ENCODE peak calls at places on chromosomes 7 and 10, in seven cellular contexts. N is WERI-Rb-1, H is astrocyte of the spinal cord, Q is cardiac muscle cell, T is coronary artery, S is fibroblast of the aortic adventitia, Z is Peyer's patch. P is an unnamed sample.

GRCh38 chr10:12081879-12082560 is 13.3 kb downstream of the DHTKD1 start:
- DNase-seq in H (peak; percentile 59), T (no peak), N (no peak), S (peak; percentile 78), Q (no peak), Z (no peak), P (peak; percentile 71)

GRCh38 chr10:80660736-80661135 is 123.0 kb downstream of the SH2D4B start:
- DNase-seq in N (no peak), Q (no peak), H (no peak), T (no peak), S (no peak), Z (no peak), P (no peak)

GRCh38 chr7:80040335-80040734 is 94.3 kb upstream of the GNAI1 start:
- DNase-seq in S (no peak), Q (no peak), T (no peak), H (no peak), N (no peak), Z (no peak), P (no peak)

GRCh38 chr10:104501864-104502579 is 139.1 kb upstream of the SORCS3 start:
- DNase-seq in Q (no peak), Z (no peak), N (peak; percentile 59), S (no peak), T (no peak), H (no peak), P (no peak)

GRCh38 chr10:1628757-1629156 is 108.6 kb downstream of the ADARB2 start:
- DNase-seq in Q (no peak), Z (no peak), T (no peak), H (no peak), N (no peak), S (no peak), P (no peak)

GRCh38 chr7:79520543-79520942 is 67.1 kb upstream of the MAGI2 start:
- DNase-seq in S (no peak), H (no peak), Z (no peak), N (no peak), Q (no peak), T (no peak), P (no peak)

GRCh38 chr10:71346731-71347130 is 27.7 kb downstream of the SLC29A3 start:
- DNase-seq in N (peak; percentile 97), S (no peak), Q (no peak), T (no peak), H (no peak), Z (no peak), P (no peak)

GRCh38 chr10:17793041-17793440 is 16.1 kb upstream of the MRC1 start:
- DNase-seq in Q (no peak), H (no peak), N (no peak), Z (no peak), T (no peak), S (peak; percentile 31), P (no peak)

GRCh38 chr10:2208106-2208505 is 470.8 kb upstream of the ADARB2 start:
- DNase-seq in Q (no peak), T (no peak), S (no peak), Z (no peak), N (no peak), H (no peak), P (no peak)

GRCh38 chr7:75727881-75728592 is 10.7 kb downstream of the HIP1 start:
- DNase-seq in T (no peak), Q (no peak), N (no peak), S (peak; percentile 13), H (peak; percentile 78), Z (peak; percentile 45), P (peak; percentile 37)

GRCh38 chr10:118499186-118499585 is 96.3 kb downstream of the PRLHR start:
- DNase-seq in Q (no peak), S (no peak), Z (no peak), N (no peak), T (no peak), H (no peak), P (no peak)

GRCh38 chr10:69685802-69686585 is 55.9 kb downstream of the FAM241B start:
- DNase-seq in T (no peak), Z (no peak), N (peak; percentile 47), Q (peak; percentile 48), H (peak; percentile 8), S (no peak), P (peak; percentile 47)

GRCh38 chr10:48467669-48468068 is 137.2 kb downstream of the ARHGAP22 start:
- DNase-seq in N (peak; percentile 53), T (no peak), H (no peak), Q (no peak), Z (peak; percentile 3), S (no peak), P (no peak)

GRCh38 chr10:68284597-68284996 is 47.3 kb upstream of the HNRNPH3 start:
- DNase-seq in H (no peak), T (no peak), N (no peak), Q (no peak), S (no peak), Z (no peak), P (peak; percentile 5)

GRCh38 chr7:90172121-90172520 is 17.9 kb downstream of the STEAP1 start:
- DNase-seq in Z (no peak), N (no peak), H (no peak), S (no peak), T (no peak), Q (no peak), P (no peak)

GRCh38 chr10:132248455-132249231 is 59.1 kb downstream of the STK32C start:
- DNase-seq in S (peak; percentile 4), H (no peak), N (peak; percentile 76), T (no peak), Q (peak; percentile 60), Z (peak; percentile 33), P (peak; percentile 17)

GRCh38 chr7:5690931-5691461 is 90.5 kb downstream of the RNF216 start:
- DNase-seq in S (no peak), Z (no peak), H (peak; percentile 22), N (no peak), T (no peak), Q (no peak), P (no peak)

GRCh38 chr7:11237742-11238141 is 264.1 kb downstream of the PHF14 start:
- DNase-seq in Z (no peak), T (no peak), Q (no peak), H (no peak), S (no peak), N (no peak), P (no peak)

GRCh38 chr7:43004076-43004475 is 71.9 kb downstream of the MRPL32 start:
- DNase-seq in H (peak; percentile 6), T (no peak), Q (no peak), N (no peak), S (no peak), Z (no peak), P (peak; percentile 7)

GRCh38 chr10:6607187-6607586 is 27.1 kb upstream of the PRKCQ start:
- DNase-seq in Q (no peak), N (no peak), H (no peak), T (no peak), S (no peak), Z (no peak), P (no peak)

GRCh38 chr7:150586068-150586777 is 19.0 kb downstream of the GIMAP4 start:
- DNase-seq in T (no peak), S (no peak), Q (no peak), Z (no peak), N (no peak), H (no peak), P (no peak)
- H3K4me3 ChIP-seq in T (no peak overlapping the region), S (no peak overlapping the region), Q (no peak overlapping the region), Z (no peak overlapping the region), N (no peak overlapping the region), H (no peak overlapping the region), P (no peak overlapping the region)

GRCh38 chr7:44246396-44247113 is 45.8 kb downstream of the YKT6 start:
- DNase-seq in Q (no peak), S (no peak), T (no peak), Z (no peak), N (no peak), H (no peak), P (no peak)

GRCh38 chr7:44247868-44248651 is 47.3 kb downstream of the YKT6 start:
- DNase-seq in Z (no peak), S (no peak), H (no peak), T (no peak), N (no peak), Q (no peak), P (no peak)

GRCh38 chr7:44242091-44242490 is 41.3 kb downstream of the YKT6 start:
- DNase-seq in N (no peak), H (no peak), Q (no peak), Z (no peak), S (no peak), T (no peak), P (no peak)

GRCh38 chr7:44240983-44241510 is 40.3 kb downstream of the YKT6 start:
- DNase-seq in N (peak; percentile 87), H (peak; percentile 75), Q (peak; percentile 90), S (peak; percentile 87), T (peak; percentile 85), Z (peak; percentile 50), P (peak; percentile 89)

DNA sequence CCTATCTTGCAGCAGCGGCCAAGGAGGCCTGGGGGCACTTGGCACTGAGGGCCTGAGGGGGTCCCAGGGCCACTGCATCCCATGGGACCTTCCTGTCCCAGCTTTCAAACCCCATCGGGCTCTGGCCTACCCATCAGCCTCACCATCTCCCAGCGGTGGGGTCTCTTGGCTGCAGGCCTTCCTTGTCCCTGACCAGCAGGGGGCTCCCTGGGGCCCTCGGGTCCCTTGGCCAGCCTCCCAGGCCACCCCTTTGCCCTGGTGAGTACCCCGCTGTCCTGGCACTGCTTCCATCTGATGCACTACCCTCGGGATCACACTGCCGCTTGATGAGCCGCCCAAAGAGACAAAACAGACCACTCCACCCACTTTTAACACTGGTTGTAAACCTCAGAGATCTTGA is 43.5 kb downstream of the YKT6 start:
- DNase-seq in Q (peak; percentile 66), S (no peak), Z (no peak), H (no peak), N (peak; percentile 62), T (no peak), P (peak; percentile 13)
- TF ChIP-seq CTCF in Q (peak; percentile 64), S (peak; percentile 49), Z (peak; percentile 22), H (peak; percentile 59), N (peak; percentile 88), T (no peak), P (peak; percentile 63)

GRCh38 chr7:137985897-137986251 is 16.0 kb downstream of the CREB3L2 start:
- DNase-seq in N (no peak), S (no peak), Z (no peak), Q (no peak), T (no peak), H (no peak), P (no peak)
- H3K4me3 ChIP-seq in N (no peak overlapping the region), S (no peak overlapping the region), Z (no peak overlapping the region), Q (no peak overlapping the region), T (no peak overlapping the region), H (no peak overlapping the region), P (no peak overlapping the region)

DNA sequence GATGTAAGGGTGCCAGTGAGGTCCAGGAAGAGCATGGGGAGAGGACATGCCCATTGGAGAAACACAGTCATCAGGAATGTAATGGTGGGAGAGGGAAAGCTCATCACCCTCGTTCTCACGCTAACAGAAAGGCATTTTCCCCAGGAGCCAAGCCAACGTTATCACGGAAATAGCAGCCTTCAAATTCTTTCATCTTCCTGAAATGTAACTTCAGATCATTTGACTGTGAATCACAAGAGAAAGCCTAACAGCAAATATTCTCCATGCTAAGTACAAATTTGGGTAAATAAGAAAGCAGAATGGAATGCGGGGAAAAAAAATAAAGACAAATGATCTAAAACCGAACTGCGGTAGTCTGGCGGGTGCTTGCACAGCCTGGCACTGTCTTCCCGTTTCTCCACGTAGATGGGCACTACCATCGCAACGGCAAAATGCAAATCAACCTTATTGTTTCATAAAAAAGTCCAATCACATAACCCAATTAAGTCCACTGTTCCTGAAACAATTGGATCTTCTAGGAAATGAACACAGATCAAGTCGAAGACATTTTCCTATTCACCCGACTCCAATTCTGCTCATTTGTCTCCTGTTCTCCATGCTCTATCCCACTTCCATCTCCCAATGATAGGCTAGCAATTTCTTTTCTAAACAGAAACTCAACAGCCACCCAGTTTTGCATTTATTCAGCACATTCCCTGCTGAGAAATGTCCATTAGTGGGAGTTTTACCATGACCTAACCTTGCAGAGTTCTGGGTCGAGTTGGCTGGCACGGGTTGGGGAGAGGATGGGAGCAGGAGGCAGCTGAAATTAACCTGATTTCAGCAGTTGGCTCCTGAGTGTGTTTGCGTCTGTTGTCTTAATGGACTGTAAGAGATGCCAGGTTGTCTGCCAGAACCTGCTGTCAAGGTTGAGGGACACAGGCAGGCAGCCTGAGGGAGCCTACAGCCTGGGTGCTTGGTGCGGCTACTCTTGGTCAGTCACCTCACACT is 74.6 kb upstream of the FRMD4A start:
- DNase-seq in S (peak; percentile 95), Z (no peak), T (no peak), Q (no peak), N (no peak), H (peak; percentile 94), P (peak; percentile 93)
- TF ChIP-seq CTCF in S (no peak), Z (no peak), T (no peak), Q (no peak), N (no peak), H (no peak), P (no peak)